ENCODE peak calls at places on chromosomes 4 and X, in four cellular contexts. R is K562, N is A549, F is SK-N-SH. B is an unnamed sample.

GRCh38 chr4:184538023-184538599 is 63.8 kb upstream of the IRF2 start:
- DNase-seq in R (peak; percentile 85), N (peak; percentile 90), F (peak; percentile 79), B (peak; percentile 83)

GRCh38 chr4:39616651-39617050 is 22.0 kb downstream of the SMIM14 start:
- DNase-seq in R (no peak), N (no peak), F (no peak), B (no peak)

GRCh38 chrX:26050099-26050498 is 88.0 kb upstream of the MAGEB18 start:
- DNase-seq in R (no peak), N (no peak), F (no peak), B (no peak)

GRCh38 chrX:131025336-131025735 is 32.8 kb upstream of the ARHGAP36 start:
- DNase-seq in R (no peak), N (no peak), F (no peak), B (no peak)

GRCh38 chrX:20066968-20067708 is 49.6 kb downstream of the MAP7D2 start:
- DNase-seq in R (peak; percentile 27), N (peak; percentile 71), F (peak; percentile 57), B (no peak)

GRCh38 chrX:132612990-132613564 is 124.2 kb upstream of the MBNL3 start:
- DNase-seq in R (peak; percentile 21), N (peak; percentile 23), F (peak; percentile 34), B (no peak)

GRCh38 chrX:153411988-153412574 is 809 bp downstream of the ZFP92 start:
- DNase-seq in R (no peak), N (no peak), F (peak; percentile 52), B (no peak)

GRCh38 chrX:129968968-129969367 is 13.5 kb upstream of the BCORL1 start:
- DNase-seq in R (no peak), N (no peak), F (no peak), B (no peak)

GRCh38 chr4:139740531-139741041 is 75.0 kb downstream of the MGST2 start:
- DNase-seq in R (no peak), N (peak; percentile 68), F (peak; percentile 72), B (no peak)

GRCh38 chr4:38603652-38604051 is 60.3 kb upstream of the KLF3 start:
- DNase-seq in R (no peak), N (no peak), F (no peak), B (no peak)

GRCh38 chr4:123941306-123941705 is 544.7 kb downstream of the SPRY1 start:
- DNase-seq in R (no peak), N (no peak), F (no peak), B (no peak)

GRCh38 chr4:183200453-183200852 is 101.4 kb downstream of the WWC2 start:
- DNase-seq in R (no peak), N (peak; percentile 46), F (no peak), B (no peak)

GRCh38 chrX:137684591-137684990 is 118.7 kb downstream of the ZIC3 start:
- DNase-seq in R (no peak), N (no peak), F (no peak), B (no peak)

GRCh38 chrX:45322382-45322781 is 121.7 kb upstream of the DIPK2B start:
- DNase-seq in R (no peak), N (peak; percentile 81), F (no peak), B (no peak)

GRCh38 chrX:130728208-130728607 is 174.8 kb downstream of the ENOX2 start:
- DNase-seq in R (no peak), N (no peak), F (no peak), B (no peak)

GRCh38 chrX:24934279-24934678 is 81.5 kb downstream of the ARX start:
- DNase-seq in R (no peak), N (no peak), F (no peak), B (no peak)

GRCh38 chr4:2066011-2066551 is 7.0 kb downstream of the NAT8L start:
- DNase-seq in R (no peak), N (no peak), F (peak; percentile 46), B (no peak)

GRCh38 chr4:123233409-123233808 is 163.2 kb upstream of the SPRY1 start:
- DNase-seq in R (no peak), N (no peak), F (no peak), B (no peak)

GRCh38 chrX:116290359-116290758 is 119.8 kb downstream of the AGTR2 start:
- DNase-seq in R (no peak), N (no peak), F (no peak), B (no peak)

GRCh38 chr4:139808381-139809206 is 143.0 kb downstream of the MGST2 start:
- DNase-seq in R (no peak), N (no peak), F (no peak), B (no peak)

GRCh38 chr4:158768577-158769174 is at the start of gene FNIP2:
- DNase-seq in R (peak; percentile 93), N (peak; percentile 62), F (peak; percentile 98), B (no peak)

GRCh38 chrX:46589977-46590723 is 16.6 kb downstream of the CHST7 start:
- DNase-seq in R (no peak), N (peak; percentile 36), F (no peak), B (no peak)

GRCh38 chr4:81369898-81370297 is 101.8 kb downstream of the RASGEF1B start:
- DNase-seq in R (no peak), N (no peak), F (no peak), B (no peak)

GRCh38 chr4:177006331-177006730 is 213.6 kb upstream of the VEGFC start:
- DNase-seq in R (no peak), N (no peak), F (no peak), B (no peak)

GRCh38 chr4:177008071-177008835 is 215.5 kb upstream of the VEGFC start:
- DNase-seq in R (no peak), N (no peak), F (no peak), B (no peak)

GRCh38 chr4:177008836-177009501 is 216.2 kb upstream of the VEGFC start:
- DNase-seq in R (no peak), N (no peak), F (no peak), B (no peak)

GRCh38 chr4:177012918-177013545 is 220.3 kb upstream of the VEGFC start:
- DNase-seq in R (no peak), N (no peak), F (no peak), B (no peak)

GRCh38 chr4:177010421-177010820 is 217.7 kb upstream of the VEGFC start:
- DNase-seq in R (no peak), N (no peak), F (no peak), B (no peak)
- TF ChIP-seq REST in R (no peak), N (no peak), F (no peak), B (no peak)

GRCh38 chr4:89539797-89540711 is 232.5 kb upstream of the GPRIN3 start:
- DNase-seq in R (no peak), N (no peak), F (no peak), B (no peak)
- TF ChIP-seq REST in R (no peak), N (no peak), F (no peak), B (no peak)

GRCh38 chr4:61462451-61463326 is 262.6 kb downstream of the ADGRL3 start:
- DNase-seq in R (no peak), N (peak; percentile 61), F (no peak), B (no peak)

GRCh38 chr4:61468091-61468720 is 268.1 kb downstream of the ADGRL3 start:
- DNase-seq in R (no peak), N (peak; percentile 1), F (no peak), B (no peak)
- TF ChIP-seq REST in R (no peak), N (no peak), F (no peak), B (no peak)

DNA sequence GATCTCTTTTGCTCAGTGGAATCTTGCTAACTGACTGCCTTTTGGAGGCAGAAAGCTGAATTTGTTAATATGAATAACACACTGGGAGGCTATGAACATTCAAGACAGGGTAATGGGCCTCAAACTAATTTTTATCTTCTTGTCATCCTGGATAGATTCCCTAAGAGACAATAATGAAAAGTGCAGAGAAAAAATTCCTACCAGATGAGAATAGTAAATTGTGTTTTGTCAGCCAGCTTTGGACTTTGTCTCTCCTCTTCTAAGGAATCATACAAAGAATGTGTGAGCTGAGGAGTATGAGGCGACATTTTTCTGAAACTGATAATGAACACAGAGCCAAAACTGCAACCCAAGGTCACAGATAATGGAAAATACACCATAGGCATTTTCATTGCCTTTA is 649.3 kb downstream of the IQCM start:
- DNase-seq in R (no peak), N (no peak), F (no peak), B (no peak)
- TF ChIP-seq REST in R (no peak), N (no peak), F (no peak), B (no peak)

DNA sequence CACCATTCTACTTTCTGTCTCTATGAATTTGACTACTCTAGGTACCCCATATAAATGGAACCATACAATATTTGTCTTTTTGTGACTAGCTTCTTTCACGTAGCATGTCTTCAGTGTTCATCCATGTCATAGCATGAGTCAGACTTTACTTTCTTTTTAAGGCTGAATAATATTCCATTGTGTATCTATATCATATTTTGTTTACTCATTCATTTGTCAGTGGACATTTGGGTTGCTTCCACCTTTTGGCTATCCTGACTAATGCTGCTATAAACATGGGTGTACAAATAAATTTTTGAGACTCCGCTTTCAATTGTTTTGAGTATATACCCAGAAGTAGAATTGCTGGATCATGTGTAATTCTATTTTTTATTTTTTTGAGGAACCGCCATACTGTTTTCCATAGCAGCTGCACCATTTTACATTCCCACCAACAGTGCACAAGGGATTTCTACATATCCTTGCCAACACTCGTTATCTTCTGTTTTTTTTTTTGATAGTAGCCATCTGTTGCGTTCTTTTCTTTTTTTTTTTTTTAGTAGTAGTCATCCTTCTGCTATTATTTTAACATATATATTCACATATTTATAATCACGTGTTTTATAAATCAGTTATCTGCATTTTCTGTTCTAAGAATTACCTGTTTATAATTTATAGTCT is 158.0 kb upstream of the MED14 start:
- DNase-seq in R (no peak), N (no peak), F (no peak), B (no peak)
- TF ChIP-seq REST in R (no peak), N (no peak), F (no peak), B (no peak)

GRCh38 chrX:41084044-41084359 is 1.2 kb upstream of the USP9X start:
- DNase-seq in R (no peak), N (no peak), F (no peak), B (no peak)

GRCh38 chrX:41085883-41086626 is 810 bp downstream of the USP9X start:
- DNase-seq in R (no peak), N (peak; percentile 65), F (peak; percentile 82), B (no peak)

GRCh38 chrX:41082783-41083182 is 2.5 kb upstream of the USP9X start:
- DNase-seq in R (no peak), N (no peak), F (no peak), B (no peak)

GRCh38 chrX:41085105-41085882 is at the start of gene USP9X:
- DNase-seq in R (peak; percentile 87), N (peak; percentile 91), F (peak; percentile 93), B (peak; percentile 62)

DNA sequence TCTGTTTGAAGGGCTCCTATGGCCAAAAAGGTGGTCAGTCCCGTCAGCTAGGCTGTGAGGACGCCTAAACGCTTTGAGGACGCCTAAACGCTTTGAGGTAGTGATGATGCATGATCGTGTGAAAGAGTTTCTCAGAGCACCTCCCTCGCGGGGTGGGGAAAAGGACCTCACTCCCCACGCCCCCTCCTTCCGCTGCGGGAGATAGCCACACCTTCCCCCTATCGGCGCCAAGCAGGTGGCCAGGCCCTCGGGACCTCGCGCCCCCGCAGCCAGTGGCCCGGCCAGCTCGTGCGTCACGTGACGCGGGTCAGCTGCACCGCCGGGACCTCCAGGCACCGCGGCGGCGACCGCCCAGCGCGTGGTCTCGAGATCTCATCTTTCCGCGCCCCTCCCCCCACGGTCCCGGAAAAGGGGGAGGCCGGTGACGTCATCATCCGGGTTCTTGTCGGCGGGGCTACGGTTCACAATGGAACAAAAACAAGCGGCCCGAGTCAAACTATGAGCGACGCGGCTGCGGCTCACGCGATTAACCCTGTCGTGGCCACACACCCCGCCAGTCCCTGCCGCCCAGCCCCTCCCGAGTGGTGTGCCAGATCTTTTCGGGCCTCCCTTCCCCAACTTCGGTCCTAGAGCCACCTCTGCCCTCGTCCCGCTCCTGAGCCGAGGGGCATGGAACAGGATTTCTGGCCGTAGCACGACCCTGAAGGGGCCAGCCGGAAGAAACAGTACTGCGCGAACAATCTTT is 713 bp upstream of the USP9X start:
- DNase-seq in R (peak; percentile 91), N (peak; percentile 99), F (peak; percentile 93), B (peak; percentile 86)
- TF ChIP-seq REST in R (no peak), N (no peak), F (peak; percentile 13), B (peak; percentile 16)

GRCh38 chr4:172866421-172866820 is 302.2 kb upstream of the GALNT7 start:
- DNase-seq in R (no peak), N (no peak), F (no peak), B (no peak)
- TF ChIP-seq REST in R (no peak), N (no peak), F (no peak), B (no peak)

B was measured in GM12878.